ENCODE peak calls at places on chromosomes 3 and 15, in six cellular contexts. One of them, this sample, is unnamed. For H3K4me1, the result is how much of the 10 kb centered on the place peaks cover.

GRCh38 chr3:125594581-125595011 is 701 bp downstream of the OSBPL11 start:
- DNase-seq in psoas muscle: no peak
- DNase-seq in astrocyte: no peak
- DNase-seq in PC-9: peak
- DNase-seq in upper lobe of right lung: no peak
- DNase-seq in mucosa of descending colon: peak
- DNase-seq in this sample: peak

GRCh38 chr15:48913141-48913540 is 35.2 kb downstream of the EID1 start:
- DNase-seq in psoas muscle: no peak
- DNase-seq in astrocyte: no peak
- DNase-seq in PC-9: no peak
- DNase-seq in upper lobe of right lung: no peak
- DNase-seq in mucosa of descending colon: no peak
- DNase-seq in this sample: no peak

GRCh38 chr15:42155546-42156265 is 730 bp downstream of the PLA2G4F start:
- DNase-seq in psoas muscle: no peak
- DNase-seq in astrocyte: no peak
- DNase-seq in PC-9: peak
- DNase-seq in upper lobe of right lung: peak
- DNase-seq in mucosa of descending colon: peak
- DNase-seq in this sample: no peak

GRCh38 chr15:69452702-69453513 is at the start of gene RPLP1:
- DNase-seq in psoas muscle: peak
- DNase-seq in astrocyte: peak
- DNase-seq in PC-9: peak
- DNase-seq in upper lobe of right lung: peak
- DNase-seq in mucosa of descending colon: peak
- DNase-seq in this sample: peak

GRCh38 chr3:46566040-46566631 is at the start of gene LRRC2:
- DNase-seq in psoas muscle: peak
- DNase-seq in astrocyte: peak
- DNase-seq in PC-9: no peak
- DNase-seq in upper lobe of right lung: peak
- DNase-seq in mucosa of descending colon: peak
- DNase-seq in this sample: peak

GRCh38 chr3:194485876-194486539 is 794 bp downstream of the ATP13A3 start:
- DNase-seq in psoas muscle: peak
- DNase-seq in astrocyte: no peak
- DNase-seq in PC-9: peak
- DNase-seq in upper lobe of right lung: peak
- DNase-seq in mucosa of descending colon: peak
- DNase-seq in this sample: peak

GRCh38 chr15:92617197-92618037 is 38.2 kb downstream of the FAM174B start:
- DNase-seq in psoas muscle: peak
- DNase-seq in astrocyte: peak
- DNase-seq in PC-9: peak
- DNase-seq in upper lobe of right lung: peak
- DNase-seq in mucosa of descending colon: peak
- DNase-seq in this sample: peak

GRCh38 chr15:60830479-60830878 is 351.5 kb upstream of the ICE2 start:
- DNase-seq in psoas muscle: no peak
- DNase-seq in astrocyte: no peak
- DNase-seq in PC-9: no peak
- DNase-seq in upper lobe of right lung: no peak
- DNase-seq in mucosa of descending colon: no peak
- DNase-seq in this sample: no peak

GRCh38 chr3:62220616-62221015 is 152.7 kb downstream of the FEZF2 start:
- DNase-seq in psoas muscle: no peak
- DNase-seq in astrocyte: no peak
- DNase-seq in PC-9: no peak
- DNase-seq in upper lobe of right lung: no peak
- DNase-seq in mucosa of descending colon: no peak
- DNase-seq in this sample: no peak

GRCh38 chr15:73922186-73923151 is 3.8 kb upstream of the LOXL1 start:
- DNase-seq in psoas muscle: no peak
- DNase-seq in astrocyte: peak
- DNase-seq in PC-9: no peak
- DNase-seq in upper lobe of right lung: no peak
- DNase-seq in mucosa of descending colon: peak
- DNase-seq in this sample: no peak
- H3K4me1 ChIP-seq in psoas muscle: under half
- H3K4me1 ChIP-seq in astrocyte: half or more
- H3K4me1 ChIP-seq in PC-9: under half
- H3K4me1 ChIP-seq in upper lobe of right lung: under half
- H3K4me1 ChIP-seq in mucosa of descending colon: under half
- H3K4me1 ChIP-seq in this sample: under half

DNA sequence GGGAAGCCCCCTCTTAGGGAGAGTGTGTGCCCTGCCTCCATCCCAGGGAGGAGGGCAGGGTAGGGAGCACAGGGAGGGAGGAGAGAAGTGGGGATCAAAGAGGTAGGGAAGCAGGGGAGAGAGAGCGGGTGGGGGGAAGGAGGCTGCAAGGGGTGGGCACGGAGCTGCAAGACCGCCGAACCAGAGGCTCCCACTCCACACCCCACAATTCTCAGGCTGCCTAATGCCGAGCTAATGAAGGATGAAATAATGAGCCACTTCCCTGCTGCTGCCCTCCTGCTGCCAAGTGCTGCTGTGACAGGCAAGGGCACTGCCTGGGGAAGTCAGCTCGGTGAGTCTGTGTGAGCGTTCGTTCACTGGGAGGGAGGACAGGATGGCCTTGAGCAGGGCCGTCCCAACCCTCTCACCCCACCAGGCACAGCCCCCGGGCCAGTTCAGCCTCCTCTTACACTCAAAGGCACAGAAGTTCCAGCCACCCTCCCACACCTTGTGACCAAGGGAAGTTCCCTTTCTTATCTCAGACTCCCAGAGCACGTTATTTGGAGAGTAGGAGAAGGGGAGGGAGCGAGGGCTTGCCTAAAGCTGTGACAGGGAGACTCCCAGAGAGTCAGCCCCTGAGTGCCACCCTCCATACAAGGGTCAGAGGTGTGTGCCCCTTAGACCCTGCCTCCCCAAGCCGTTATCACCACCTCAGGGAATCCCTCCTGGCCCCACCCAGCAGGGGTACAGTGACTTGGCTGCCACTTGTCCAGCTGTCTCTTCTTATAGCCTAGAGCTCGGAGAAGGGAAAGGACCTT is 12.4 kb downstream of the GLYCTK start:
- DNase-seq in psoas muscle: no peak
- DNase-seq in astrocyte: peak
- DNase-seq in PC-9: no peak
- DNase-seq in upper lobe of right lung: peak
- DNase-seq in mucosa of descending colon: no peak
- DNase-seq in this sample: peak
- TF ChIP-seq CTCF in psoas muscle: no peak
- TF ChIP-seq CTCF in astrocyte: no peak
- TF ChIP-seq CTCF in PC-9: no peak
- TF ChIP-seq CTCF in upper lobe of right lung: peak
- TF ChIP-seq CTCF in mucosa of descending colon: no peak
- TF ChIP-seq CTCF in this sample: peak

GRCh38 chr3:43995078-43995928 is 246.4 kb upstream of the TOPAZ1 start:
- DNase-seq in psoas muscle: no peak
- DNase-seq in astrocyte: no peak
- DNase-seq in PC-9: peak
- DNase-seq in upper lobe of right lung: no peak
- DNase-seq in mucosa of descending colon: no peak
- DNase-seq in this sample: no peak
- H3K4me1 ChIP-seq in psoas muscle: under half
- H3K4me1 ChIP-seq in astrocyte: under half
- H3K4me1 ChIP-seq in PC-9: under half
- H3K4me1 ChIP-seq in upper lobe of right lung: under half
- H3K4me1 ChIP-seq in mucosa of descending colon: under half
- H3K4me1 ChIP-seq in this sample: under half

DNA sequence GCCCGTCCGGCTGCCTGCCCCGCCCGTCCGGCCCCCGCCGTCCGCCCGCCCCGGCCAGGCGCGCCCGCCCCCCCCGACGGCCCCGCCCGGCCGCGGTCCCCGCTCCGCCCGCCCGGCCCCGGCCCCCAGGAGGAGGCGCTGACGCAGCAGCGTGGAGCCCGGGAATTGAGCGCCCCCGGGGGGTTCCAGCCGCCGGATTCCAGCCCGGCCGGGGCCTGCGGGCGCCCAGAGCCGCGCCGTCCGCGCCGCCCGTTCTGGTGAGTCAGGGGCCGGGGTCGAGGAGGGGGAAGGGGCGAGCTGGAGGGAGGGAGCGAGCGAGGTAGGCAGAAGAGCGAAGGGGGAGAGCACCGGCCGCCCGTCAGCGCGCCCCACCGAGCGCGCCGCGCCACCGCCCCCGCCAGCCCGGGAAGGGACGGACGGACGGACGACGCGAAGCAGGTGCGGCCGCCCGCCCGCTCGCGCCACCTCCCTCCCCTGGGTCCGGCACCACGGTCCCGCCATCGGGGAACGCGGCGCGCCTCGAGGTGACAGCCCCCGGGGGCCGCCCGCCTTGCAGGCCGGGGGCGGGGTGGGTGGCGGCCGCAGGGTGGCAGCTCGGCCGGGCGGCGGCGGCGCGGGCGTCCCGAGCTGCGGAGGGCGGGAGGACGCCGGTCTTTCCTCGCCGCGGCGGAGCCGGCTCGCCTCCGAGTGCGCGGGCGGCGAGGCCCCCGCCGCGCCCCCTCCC is 421 bp downstream of the BAHD1 start:
- DNase-seq in psoas muscle: no peak
- DNase-seq in astrocyte: no peak
- DNase-seq in PC-9: no peak
- DNase-seq in upper lobe of right lung: no peak
- DNase-seq in mucosa of descending colon: no peak
- DNase-seq in this sample: no peak
- TF ChIP-seq CTCF in psoas muscle: no peak
- TF ChIP-seq CTCF in astrocyte: no peak
- TF ChIP-seq CTCF in PC-9: no peak
- TF ChIP-seq CTCF in upper lobe of right lung: no peak
- TF ChIP-seq CTCF in mucosa of descending colon: no peak
- TF ChIP-seq CTCF in this sample: no peak

DNA sequence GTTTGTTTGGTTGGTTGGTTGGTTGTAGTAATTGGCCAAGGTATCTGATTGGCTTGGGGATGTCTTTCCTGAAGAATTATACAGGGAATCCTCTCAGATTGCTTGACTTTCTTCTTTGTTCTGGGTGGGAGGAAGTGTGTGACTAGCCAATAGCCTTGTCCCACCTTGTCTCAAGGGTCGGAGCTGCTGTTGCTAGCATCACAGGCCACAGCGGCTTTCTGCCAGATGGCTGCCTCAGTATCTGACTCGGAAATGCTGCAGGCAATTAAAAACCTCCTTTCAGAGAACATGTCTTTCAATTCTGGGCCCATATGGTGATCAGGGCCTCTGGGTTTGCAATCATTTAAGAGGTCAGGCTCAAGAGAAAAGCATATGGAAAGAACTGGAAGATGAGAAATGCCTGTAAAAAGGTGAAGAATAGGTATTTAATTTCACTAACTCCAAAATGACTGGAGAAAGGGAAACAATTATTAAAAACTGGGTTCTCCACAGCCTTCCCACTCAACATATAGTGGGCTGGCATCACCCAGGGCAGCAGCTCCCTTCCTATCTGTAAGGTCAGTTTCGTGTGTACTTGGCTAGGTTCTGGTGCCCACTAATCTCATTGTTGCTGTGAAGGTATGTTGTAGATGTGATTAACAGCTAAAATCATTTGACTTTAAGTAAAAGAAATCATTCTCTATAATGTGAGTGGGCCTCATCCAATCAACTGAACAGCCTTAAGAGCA is 32.4 kb downstream of the TGFBR2 start:
- DNase-seq in psoas muscle: peak
- DNase-seq in astrocyte: no peak
- DNase-seq in PC-9: no peak
- DNase-seq in upper lobe of right lung: no peak
- DNase-seq in mucosa of descending colon: no peak
- DNase-seq in this sample: peak
- H3K4me1 ChIP-seq in psoas muscle: half or more
- H3K4me1 ChIP-seq in astrocyte: under half
- H3K4me1 ChIP-seq in PC-9: under half
- H3K4me1 ChIP-seq in upper lobe of right lung: half or more
- H3K4me1 ChIP-seq in mucosa of descending colon: under half
- H3K4me1 ChIP-seq in this sample: half or more

DNA sequence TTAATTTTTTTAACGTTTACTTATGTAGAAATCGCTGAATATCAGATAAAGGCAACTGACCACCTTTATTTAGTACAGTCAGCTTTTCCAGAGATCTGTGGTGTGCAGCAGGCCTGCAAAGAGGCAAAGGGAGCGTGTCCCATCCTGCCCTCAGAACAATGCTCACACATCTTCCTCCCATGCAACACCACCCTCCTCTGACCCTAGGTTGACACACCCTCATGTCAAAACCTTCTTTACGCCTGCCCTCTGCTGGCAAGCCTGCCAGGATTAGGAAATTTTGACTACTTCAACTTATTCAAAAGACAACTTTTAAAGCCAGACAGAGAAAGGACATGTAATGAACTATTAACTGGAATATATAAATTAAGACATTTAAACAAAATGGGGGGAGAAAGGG is 513.7 kb downstream of the FOXP1 start:
- DNase-seq in psoas muscle: peak
- DNase-seq in astrocyte: no peak
- DNase-seq in PC-9: no peak
- DNase-seq in upper lobe of right lung: no peak
- DNase-seq in mucosa of descending colon: peak
- DNase-seq in this sample: peak
- TF ChIP-seq CTCF in psoas muscle: peak
- TF ChIP-seq CTCF in astrocyte: peak
- TF ChIP-seq CTCF in PC-9: peak
- TF ChIP-seq CTCF in upper lobe of right lung: peak
- TF ChIP-seq CTCF in mucosa of descending colon: peak
- TF ChIP-seq CTCF in this sample: peak

GRCh38 chr3:45035441-45036301 is 9.6 kb downstream of the CLEC3B start:
- DNase-seq in psoas muscle: peak
- DNase-seq in astrocyte: no peak
- DNase-seq in PC-9: no peak
- DNase-seq in upper lobe of right lung: peak
- DNase-seq in mucosa of descending colon: peak
- DNase-seq in this sample: no peak
- H3K4me1 ChIP-seq in psoas muscle: under half
- H3K4me1 ChIP-seq in astrocyte: under half
- H3K4me1 ChIP-seq in PC-9: under half
- H3K4me1 ChIP-seq in upper lobe of right lung: under half
- H3K4me1 ChIP-seq in mucosa of descending colon: under half
- H3K4me1 ChIP-seq in this sample: under half

GRCh38 chr3:53194218-53195065 is 33.4 kb downstream of the PRKCD start:
- DNase-seq in psoas muscle: peak
- DNase-seq in astrocyte: peak
- DNase-seq in PC-9: no peak
- DNase-seq in upper lobe of right lung: no peak
- DNase-seq in mucosa of descending colon: no peak
- DNase-seq in this sample: peak

GRCh38 chr3:53193466-53194217 is 32.6 kb downstream of the PRKCD start:
- DNase-seq in psoas muscle: no peak
- DNase-seq in astrocyte: no peak
- DNase-seq in PC-9: no peak
- DNase-seq in upper lobe of right lung: peak
- DNase-seq in mucosa of descending colon: no peak
- DNase-seq in this sample: no peak

GRCh38 chr3:53196575-53197407 is 35.8 kb downstream of the PRKCD start:
- DNase-seq in psoas muscle: no peak
- DNase-seq in astrocyte: peak
- DNase-seq in PC-9: peak
- DNase-seq in upper lobe of right lung: no peak
- DNase-seq in mucosa of descending colon: no peak
- DNase-seq in this sample: no peak

GRCh38 chr3:53195066-53195450 is 34.0 kb downstream of the PRKCD start:
- DNase-seq in psoas muscle: no peak
- DNase-seq in astrocyte: no peak
- DNase-seq in PC-9: no peak
- DNase-seq in upper lobe of right lung: no peak
- DNase-seq in mucosa of descending colon: no peak
- DNase-seq in this sample: no peak

GRCh38 chr3:53195602-53196574 is 34.9 kb downstream of the PRKCD start:
- DNase-seq in psoas muscle: peak
- DNase-seq in astrocyte: no peak
- DNase-seq in PC-9: no peak
- DNase-seq in upper lobe of right lung: peak
- DNase-seq in mucosa of descending colon: no peak
- DNase-seq in this sample: peak
- TF ChIP-seq CTCF in psoas muscle: peak
- TF ChIP-seq CTCF in astrocyte: peak
- TF ChIP-seq CTCF in PC-9: peak
- TF ChIP-seq CTCF in upper lobe of right lung: peak
- TF ChIP-seq CTCF in mucosa of descending colon: peak
- TF ChIP-seq CTCF in this sample: peak